ENCODE peak calls at places on chromosomes 16 and 17, in nine cellular contexts. One of them, this sample, is unnamed.

GRCh38 chr17:75036643-75037268 is 10.0 kb downstream of the ATP5PD start:
- DNase-seq in endothelial cell of umbilical vein: peak; percentile 85
- DNase-seq in AG04449: no peak
- DNase-seq in PC-3: peak; percentile 99
- DNase-seq in cardiac muscle cell: peak; percentile 11
- DNase-seq in tibial nerve: peak; percentile 79
- DNase-seq in A549: peak; percentile 97
- DNase-seq in SK-N-SH: no peak
- DNase-seq in Caco-2: no peak
- DNase-seq in this sample: no peak

GRCh38 chr16:5001571-5001970 is 32.2 kb downstream of the NAGPA start:
- DNase-seq in endothelial cell of umbilical vein: no peak
- DNase-seq in tibial nerve: no peak
- DNase-seq in cardiac muscle cell: no peak
- DNase-seq in SK-N-SH: no peak
- DNase-seq in A549: no peak
- DNase-seq in AG04449: no peak
- DNase-seq in Caco-2: no peak
- DNase-seq in PC-3: no peak
- DNase-seq in this sample: no peak

GRCh38 chr17:46875849-46876352 is 24.5 kb downstream of the WNT9B start:
- DNase-seq in tibial nerve: no peak
- DNase-seq in PC-3: no peak
- DNase-seq in cardiac muscle cell: no peak
- DNase-seq in A549: peak; percentile 34
- DNase-seq in Caco-2: no peak
- DNase-seq in endothelial cell of umbilical vein: no peak
- DNase-seq in AG04449: no peak
- DNase-seq in SK-N-SH: no peak
- DNase-seq in this sample: no peak

GRCh38 chr17:62718420-62718819 is 89.7 kb downstream of the MARCHF10 start:
- DNase-seq in A549: no peak
- DNase-seq in PC-3: peak; percentile 23
- DNase-seq in Caco-2: no peak
- DNase-seq in endothelial cell of umbilical vein: no peak
- DNase-seq in cardiac muscle cell: peak; percentile 68
- DNase-seq in AG04449: no peak
- DNase-seq in tibial nerve: no peak
- DNase-seq in SK-N-SH: no peak
- DNase-seq in this sample: no peak

GRCh38 chr16:8847623-8848022 is 21.2 kb downstream of the CARHSP1 start:
- DNase-seq in PC-3: no peak
- DNase-seq in SK-N-SH: peak; percentile 19
- DNase-seq in endothelial cell of umbilical vein: no peak
- DNase-seq in Caco-2: no peak
- DNase-seq in AG04449: no peak
- DNase-seq in tibial nerve: no peak
- DNase-seq in cardiac muscle cell: no peak
- DNase-seq in A549: no peak
- DNase-seq in this sample: no peak

GRCh38 chr17:327296-327695 is 25.3 kb downstream of the RPH3AL start:
- DNase-seq in PC-3: no peak
- DNase-seq in SK-N-SH: no peak
- DNase-seq in A549: no peak
- DNase-seq in tibial nerve: no peak
- DNase-seq in AG04449: no peak
- DNase-seq in endothelial cell of umbilical vein: no peak
- DNase-seq in Caco-2: no peak
- DNase-seq in cardiac muscle cell: no peak
- DNase-seq in this sample: no peak

GRCh38 chr17:44257815-44258750 is 9.9 kb downstream of the SLC4A1 start:
- DNase-seq in cardiac muscle cell: no peak
- DNase-seq in PC-3: no peak
- DNase-seq in tibial nerve: no peak
- DNase-seq in Caco-2: no peak
- DNase-seq in AG04449: no peak
- DNase-seq in endothelial cell of umbilical vein: no peak
- DNase-seq in SK-N-SH: peak; percentile 32
- DNase-seq in A549: no peak
- DNase-seq in this sample: no peak

GRCh38 chr16:27220527-27220926 is 17.2 kb downstream of the KDM8 start:
- DNase-seq in A549: no peak
- DNase-seq in SK-N-SH: no peak
- DNase-seq in Caco-2: no peak
- DNase-seq in AG04449: no peak
- DNase-seq in cardiac muscle cell: no peak
- DNase-seq in endothelial cell of umbilical vein: no peak
- DNase-seq in PC-3: no peak
- DNase-seq in tibial nerve: no peak
- DNase-seq in this sample: no peak

GRCh38 chr16:89722392-89723278 is 1.3 kb downstream of the ZNF276 start:
- DNase-seq in PC-3: peak; percentile 82
- DNase-seq in A549: peak; percentile 78
- DNase-seq in tibial nerve: peak; percentile 37
- DNase-seq in cardiac muscle cell: no peak
- DNase-seq in SK-N-SH: no peak
- DNase-seq in AG04449: no peak
- DNase-seq in Caco-2: no peak
- DNase-seq in endothelial cell of umbilical vein: peak; percentile 50
- DNase-seq in this sample: peak; percentile 78

GRCh38 chr17:37194208-37194607 is 181.6 kb upstream of the C17orf78 start:
- DNase-seq in AG04449: no peak
- DNase-seq in cardiac muscle cell: no peak
- DNase-seq in endothelial cell of umbilical vein: no peak
- DNase-seq in A549: peak; percentile 24
- DNase-seq in SK-N-SH: no peak
- DNase-seq in PC-3: no peak
- DNase-seq in Caco-2: no peak
- DNase-seq in tibial nerve: no peak
- DNase-seq in this sample: no peak

GRCh38 chr16:53055603-53056527 is 1.1 kb downstream of the CHD9 start:
- DNase-seq in tibial nerve: no peak
- DNase-seq in cardiac muscle cell: peak; percentile 48
- DNase-seq in SK-N-SH: peak; percentile 43
- DNase-seq in endothelial cell of umbilical vein: peak; percentile 69
- DNase-seq in A549: peak; percentile 51
- DNase-seq in Caco-2: peak; percentile 81
- DNase-seq in AG04449: no peak
- DNase-seq in PC-3: peak; percentile 28
- DNase-seq in this sample: no peak

GRCh38 chr16:56848955-56849689 is 15.9 kb upstream of the SLC12A3 start:
- DNase-seq in AG04449: no peak
- DNase-seq in tibial nerve: no peak
- DNase-seq in SK-N-SH: no peak
- DNase-seq in endothelial cell of umbilical vein: peak; percentile 57
- DNase-seq in Caco-2: peak; percentile 21
- DNase-seq in PC-3: peak; percentile 64
- DNase-seq in A549: no peak
- DNase-seq in cardiac muscle cell: no peak
- DNase-seq in this sample: no peak

DNA sequence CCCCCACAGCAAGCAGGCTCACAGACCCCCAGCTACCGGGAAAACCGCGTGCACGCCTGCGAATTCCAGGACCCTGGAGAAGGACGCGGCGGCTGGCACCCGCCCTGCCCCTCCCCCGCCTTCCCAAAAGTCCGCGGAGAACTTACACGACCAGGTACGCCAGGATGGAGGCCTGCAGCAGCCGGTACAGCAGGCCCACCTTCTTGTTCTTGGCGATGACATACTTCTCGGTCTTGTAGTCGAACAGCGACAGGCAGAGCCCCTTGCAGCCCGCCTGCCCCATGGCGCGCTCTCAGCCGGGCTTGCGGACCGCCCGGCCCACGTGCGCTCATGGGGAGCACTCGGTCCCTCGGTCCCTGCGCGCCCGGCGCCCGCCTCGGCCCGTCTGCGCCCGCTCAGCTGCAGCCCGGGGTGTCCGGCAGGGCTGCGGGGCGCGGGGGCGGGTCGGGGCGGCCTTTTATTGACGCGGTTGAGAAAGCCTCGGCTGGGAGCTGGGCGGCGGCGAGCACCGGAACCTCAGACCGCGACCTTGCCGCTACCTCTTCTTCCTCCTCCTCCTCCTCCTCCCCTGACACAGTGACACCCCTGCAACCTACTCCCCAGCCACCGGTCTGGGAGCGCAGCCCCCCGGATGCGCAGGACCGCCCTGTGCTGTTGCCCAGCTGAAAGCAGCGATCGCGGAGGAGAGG is at the start of gene P2RX5:
- DNase-seq in tibial nerve: no peak
- DNase-seq in endothelial cell of umbilical vein: peak; percentile 30
- DNase-seq in SK-N-SH: peak; percentile 81
- DNase-seq in A549: no peak
- DNase-seq in PC-3: peak; percentile 32
- DNase-seq in cardiac muscle cell: peak; percentile 61
- DNase-seq in AG04449: no peak
- DNase-seq in Caco-2: no peak
- DNase-seq in this sample: no peak
- H3K4me3 ChIP-seq in tibial nerve: peak within 1 kb of the TSS; percentile 53
- H3K4me3 ChIP-seq in endothelial cell of umbilical vein: peak within 1 kb of the TSS; percentile 40
- H3K4me3 ChIP-seq in SK-N-SH: peak within 1 kb of the TSS; percentile 44
- H3K4me3 ChIP-seq in A549: peak within 1 kb of the TSS; percentile 57
- H3K4me3 ChIP-seq in PC-3: peak within 1 kb of the TSS; percentile 68
- H3K4me3 ChIP-seq in cardiac muscle cell: peak within 1 kb of the TSS; percentile 31
- H3K4me3 ChIP-seq in AG04449: peak within 1 kb of the TSS; percentile 60
- H3K4me3 ChIP-seq in Caco-2: peak within 1 kb of the TSS; percentile 38
- H3K4me3 ChIP-seq in this sample: peak within 1 kb of the TSS; percentile 50

GRCh38 chr16:19118938-19119431 is 5.2 kb downstream of the ITPRIPL2 start:
- DNase-seq in A549: peak; percentile 71
- DNase-seq in SK-N-SH: no peak
- DNase-seq in Caco-2: no peak
- DNase-seq in AG04449: peak; percentile 72
- DNase-seq in endothelial cell of umbilical vein: peak; percentile 88
- DNase-seq in tibial nerve: no peak
- DNase-seq in cardiac muscle cell: no peak
- DNase-seq in PC-3: peak; percentile 76
- DNase-seq in this sample: no peak

GRCh38 chr16:19116711-19117449 is 3.1 kb downstream of the ITPRIPL2 start:
- DNase-seq in AG04449: no peak
- DNase-seq in cardiac muscle cell: no peak
- DNase-seq in Caco-2: no peak
- DNase-seq in PC-3: no peak
- DNase-seq in SK-N-SH: no peak
- DNase-seq in endothelial cell of umbilical vein: no peak
- DNase-seq in tibial nerve: no peak
- DNase-seq in A549: no peak
- DNase-seq in this sample: peak; percentile 36

GRCh38 chr16:19114359-19115147 is 789 bp downstream of the ITPRIPL2 start:
- DNase-seq in endothelial cell of umbilical vein: peak; percentile 79
- DNase-seq in AG04449: no peak
- DNase-seq in PC-3: peak; percentile 34
- DNase-seq in A549: peak; percentile 79
- DNase-seq in Caco-2: peak; percentile 51
- DNase-seq in cardiac muscle cell: no peak
- DNase-seq in tibial nerve: peak; percentile 54
- DNase-seq in SK-N-SH: peak; percentile 25
- DNase-seq in this sample: no peak

GRCh38 chr16:19113577-19114358 is at the start of gene ITPRIPL2:
- DNase-seq in Caco-2: peak; percentile 79
- DNase-seq in AG04449: no peak
- DNase-seq in cardiac muscle cell: peak; percentile 71
- DNase-seq in A549: peak; percentile 93
- DNase-seq in SK-N-SH: peak; percentile 92
- DNase-seq in PC-3: peak; percentile 87
- DNase-seq in endothelial cell of umbilical vein: peak; percentile 83
- DNase-seq in tibial nerve: peak; percentile 74
- DNase-seq in this sample: no peak

DNA sequence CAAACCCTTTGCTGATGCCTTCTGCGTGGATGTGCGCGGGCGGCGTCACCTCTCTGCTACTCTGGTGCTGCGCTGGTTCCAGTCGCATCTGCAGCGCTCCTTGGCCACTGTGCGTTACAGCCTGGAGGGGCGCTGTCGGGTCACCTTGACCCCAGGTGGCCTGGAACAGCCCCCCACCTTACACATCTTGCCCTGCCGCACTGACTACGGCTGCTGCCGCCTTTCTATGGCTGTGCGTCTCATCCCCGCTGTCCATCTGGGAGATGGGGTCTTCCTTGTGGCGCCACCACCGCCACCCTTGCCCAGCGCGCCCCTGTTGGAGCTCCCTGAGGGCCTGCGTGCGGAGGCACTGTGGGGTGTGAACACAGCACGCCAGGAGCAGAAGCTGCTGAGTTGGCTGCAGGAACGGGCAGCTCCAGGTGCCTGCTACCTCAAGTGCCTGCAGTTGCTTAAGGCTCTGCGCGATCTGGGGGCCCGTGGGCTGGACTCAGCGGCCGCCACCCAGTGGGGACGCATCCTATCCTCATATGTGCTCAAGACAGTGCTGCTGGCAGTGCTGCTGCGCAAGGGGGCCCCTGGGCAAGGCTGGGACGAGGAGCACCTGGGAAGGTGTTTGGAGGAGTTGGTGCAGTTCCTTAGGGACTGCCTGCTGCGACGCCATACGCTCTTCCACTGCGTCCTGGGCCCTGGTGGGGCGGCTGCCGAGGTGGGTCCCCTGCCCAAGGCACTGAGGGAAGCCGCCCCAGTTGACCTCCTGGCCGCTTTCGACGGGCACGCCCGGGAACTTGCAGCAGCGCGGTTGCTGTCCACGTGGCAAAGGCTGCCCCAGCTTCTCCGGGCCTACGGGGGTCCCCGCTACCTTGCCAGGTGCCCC is 1.6 kb downstream of the ITPRIPL2 start:
- DNase-seq in endothelial cell of umbilical vein: no peak
- DNase-seq in PC-3: no peak
- DNase-seq in cardiac muscle cell: no peak
- DNase-seq in SK-N-SH: peak; percentile 35
- DNase-seq in tibial nerve: no peak
- DNase-seq in AG04449: no peak
- DNase-seq in A549: no peak
- DNase-seq in Caco-2: no peak
- DNase-seq in this sample: no peak
- TF ChIP-seq CTCF in endothelial cell of umbilical vein: no peak
- TF ChIP-seq CTCF in PC-3: peak; percentile 13
- TF ChIP-seq CTCF in cardiac muscle cell: peak; percentile 54
- TF ChIP-seq CTCF in SK-N-SH: peak; percentile 27
- TF ChIP-seq CTCF in tibial nerve: peak; percentile 46
- TF ChIP-seq CTCF in AG04449: peak; percentile 39
- TF ChIP-seq CTCF in A549: no peak
- TF ChIP-seq CTCF in Caco-2: no peak
- TF ChIP-seq CTCF in this sample: no peak

GRCh38 chr17:59001158-59001814 is 105.4 kb downstream of the TRIM37 start:
- DNase-seq in SK-N-SH: no peak
- DNase-seq in Caco-2: no peak
- DNase-seq in tibial nerve: no peak
- DNase-seq in AG04449: no peak
- DNase-seq in cardiac muscle cell: no peak
- DNase-seq in PC-3: peak; percentile 33
- DNase-seq in endothelial cell of umbilical vein: peak; percentile 71
- DNase-seq in A549: peak; percentile 9
- DNase-seq in this sample: no peak
- H3K4me3 ChIP-seq in SK-N-SH: no peak overlapping the region
- H3K4me3 ChIP-seq in Caco-2: no peak overlapping the region
- H3K4me3 ChIP-seq in tibial nerve: peak overlapping the region; percentile 17
- H3K4me3 ChIP-seq in AG04449: no peak overlapping the region
- H3K4me3 ChIP-seq in cardiac muscle cell: no peak overlapping the region
- H3K4me3 ChIP-seq in PC-3: no peak overlapping the region
- H3K4me3 ChIP-seq in endothelial cell of umbilical vein: peak overlapping the region; percentile 18
- H3K4me3 ChIP-seq in A549: no peak overlapping the region
- H3K4me3 ChIP-seq in this sample: no peak overlapping the region

DNA sequence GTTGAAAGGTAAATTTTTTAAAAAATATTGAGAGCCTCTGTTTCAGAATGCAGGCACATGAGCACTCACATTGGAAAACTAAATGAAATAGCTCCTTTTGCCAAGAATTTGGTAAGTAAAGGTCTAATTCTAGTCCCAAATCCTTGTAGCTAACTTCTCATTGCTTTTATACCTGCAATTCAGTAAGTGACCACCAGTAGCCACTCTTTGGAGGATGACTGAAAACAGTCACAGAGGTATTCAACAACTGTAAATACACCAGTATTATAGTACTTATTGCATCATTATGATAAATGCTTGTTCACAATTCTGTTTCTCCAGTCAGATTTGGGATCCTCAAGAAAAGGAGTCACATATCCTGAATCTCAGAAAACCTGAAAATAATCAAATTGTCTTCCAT is 562.4 kb upstream of the CDH11 start:
- DNase-seq in cardiac muscle cell: no peak
- DNase-seq in SK-N-SH: no peak
- DNase-seq in endothelial cell of umbilical vein: no peak
- DNase-seq in A549: no peak
- DNase-seq in PC-3: no peak
- DNase-seq in AG04449: no peak
- DNase-seq in tibial nerve: no peak
- DNase-seq in Caco-2: no peak
- DNase-seq in this sample: no peak
- TF ChIP-seq CTCF in cardiac muscle cell: peak; percentile 21
- TF ChIP-seq CTCF in SK-N-SH: peak; percentile 35
- TF ChIP-seq CTCF in endothelial cell of umbilical vein: no peak
- TF ChIP-seq CTCF in A549: no peak
- TF ChIP-seq CTCF in PC-3: peak; percentile 43
- TF ChIP-seq CTCF in AG04449: no peak
- TF ChIP-seq CTCF in tibial nerve: no peak
- TF ChIP-seq CTCF in Caco-2: no peak
- TF ChIP-seq CTCF in this sample: peak; percentile 10